ENCODE peak calls at places on chromosomes 2 and 18, in six cellular contexts. L is GM12878, Z is IMR-90, C is HEK293T, G is HepG2, F is A549. S is an unnamed sample.

GRCh38 chr2:109494351-109494750 is 119.4 kb downstream of the SEPTIN10 start:
- DNase-seq in F (no peak), Z (no peak), G (no peak), C (no peak), L (no peak), S (no peak)

GRCh38 chr2:59886758-59887157 is 666.7 kb downstream of the BCL11A start:
- DNase-seq in C (no peak), F (no peak), Z (no peak), G (no peak), L (no peak), S (no peak)

GRCh38 chr2:198700330-198700729 is 757.4 kb downstream of the SATB2 start:
- DNase-seq in C (no peak), Z (no peak), G (no peak), L (no peak), F (no peak), S (no peak)

GRCh38 chr18:28208268-28208667 is 31.3 kb upstream of the CDH2 start:
- DNase-seq in F (no peak), C (no peak), G (no peak), L (no peak), Z (no peak), S (no peak)

GRCh38 chr2:235611337-235611736 is 117.5 kb downstream of the AGAP1 start:
- DNase-seq in Z (no peak), G (no peak), C (no peak), L (no peak), F (no peak), S (no peak)

GRCh38 chr2:65045651-65046050 is 10.6 kb upstream of the CEP68 start:
- DNase-seq in C (no peak), Z (peak), L (no peak), G (no peak), F (no peak), S (no peak)

GRCh38 chr2:186883666-186884065 is 34.7 kb upstream of the ZSWIM2 start:
- DNase-seq in L (no peak), G (no peak), F (no peak), C (no peak), Z (no peak), S (no peak)

GRCh38 chr2:126288362-126288761 is 367.6 kb upstream of the GYPC start:
- DNase-seq in L (no peak), F (no peak), G (no peak), C (no peak), Z (no peak), S (no peak)

GRCh38 chr2:18516112-18516511 is 44.3 kb downstream of the RDH14 start:
- DNase-seq in L (no peak), Z (peak), C (no peak), G (no peak), F (no peak), S (no peak)

GRCh38 chr2:145016711-145017110 is 496.8 kb upstream of the ZEB2 start:
- DNase-seq in C (no peak), Z (no peak), L (no peak), F (no peak), G (no peak), S (no peak)

GRCh38 chr2:15260813-15261212 is 300.3 kb downstream of the NBAS start:
- DNase-seq in L (no peak), C (no peak), F (no peak), Z (no peak), G (no peak), S (no peak)

GRCh38 chr2:24855022-24855622 is 61.9 kb downstream of the CENPO start:
- DNase-seq in G (no peak), L (no peak), Z (no peak), C (no peak), F (no peak), S (no peak)

GRCh38 chr2:39138837-39139211 is 18.0 kb upstream of the SOS1 start:
- DNase-seq in F (no peak), L (no peak), C (no peak), G (peak), Z (no peak), S (no peak)

GRCh38 chr18:2881490-2882195 is 34.8 kb downstream of the EMILIN2 start:
- DNase-seq in C (no peak), F (no peak), G (no peak), L (no peak), Z (peak), S (no peak)

GRCh38 chr2:71067567-71068217 is 756 bp upstream of the NAGK start:
- DNase-seq in L (no peak), C (peak), G (no peak), Z (no peak), F (no peak), S (no peak)

GRCh38 chr2:222859786-222860726 is 780 bp upstream of the ACSL3 start:
- DNase-seq in Z (peak), G (peak), F (peak), L (no peak), C (peak), S (no peak)

GRCh38 chr18:63683152-63683551 is 19.6 kb upstream of the SERPINB11 start:
- DNase-seq in L (no peak), C (no peak), F (peak), Z (peak), G (no peak), S (no peak)

GRCh38 chr18:47558110-47558750 is 306.8 kb upstream of the SKOR2 start:
- DNase-seq in Z (no peak), F (no peak), L (peak), C (no peak), G (no peak), S (no peak)

GRCh38 chr2:25481381-25482310 is 139.9 kb upstream of the DNMT3A start:
- DNase-seq in L (no peak), F (no peak), G (no peak), C (no peak), Z (peak), S (no peak)

GRCh38 chr2:8193686-8194615 is 487.9 kb upstream of the ID2 start:
- DNase-seq in L (no peak), G (no peak), F (no peak), C (no peak), Z (no peak), S (no peak)

GRCh38 chr2:219644801-219645480 is 17.5 kb downstream of the SLC4A3 start:
- DNase-seq in Z (no peak), F (no peak), L (no peak), C (no peak), G (no peak), S (no peak)

GRCh38 chr2:135124924-135125886 is 73.1 kb downstream of the RAB3GAP1 start:
- DNase-seq in C (no peak), L (no peak), G (no peak), Z (peak), F (peak), S (no peak)

GRCh38 chr2:121625953-121626352 is 23.3 kb downstream of the CLASP1 start:
- DNase-seq in C (no peak), G (no peak), Z (no peak), F (no peak), L (no peak), S (no peak)

GRCh38 chr2:184783576-184783975 is 185.2 kb downstream of the ZNF804A start:
- DNase-seq in G (no peak), L (no peak), C (no peak), F (no peak), Z (no peak), S (no peak)

GRCh38 chr2:201883559-201883958 is 77.2 kb downstream of the CDK15 start:
- DNase-seq in C (no peak), L (no peak), G (no peak), Z (no peak), F (no peak), S (no peak)

GRCh38 chr18:26919656-26920055 is 54.1 kb upstream of the AQP4 start:
- DNase-seq in F (peak), Z (no peak), C (no peak), G (no peak), L (no peak), S (no peak)

GRCh38 chr2:54755641-54756326 is 32.3 kb downstream of the EML6 start:
- DNase-seq in C (no peak), Z (no peak), F (no peak), G (no peak), L (peak), S (no peak)

GRCh38 chr18:56538756-56539155 is 99.6 kb downstream of the TXNL1 start:
- DNase-seq in F (no peak), G (no peak), L (no peak), C (no peak), Z (peak), S (no peak)

GRCh38 chr2:203052539-203052938 is 37.9 kb downstream of the NBEAL1 start:
- DNase-seq in L (no peak), G (no peak), F (no peak), C (no peak), Z (no peak), S (no peak)

GRCh38 chr2:26268184-26268583 is 23.4 kb downstream of the HADHB start:
- DNase-seq in F (no peak), G (no peak), L (no peak), Z (peak), C (no peak), S (no peak)

GRCh38 chr2:238640486-238640885 is 207.4 kb upstream of the TWIST2 start:
- DNase-seq in G (no peak), C (no peak), F (no peak), L (no peak), Z (no peak), S (no peak)

GRCh38 chr2:235050992-235051351 is 99.2 kb downstream of the SH3BP4 start:
- DNase-seq in Z (peak), G (peak), F (peak), L (no peak), C (peak), S (peak)

GRCh38 chr18:2281523-2282199 is 289.6 kb downstream of the METTL4 start:
- DNase-seq in L (no peak), F (no peak), G (no peak), Z (no peak), C (no peak), S (no peak)

GRCh38 chr2:153043385-153043784 is 325.0 kb downstream of the ARL6IP6 start:
- DNase-seq in G (no peak), C (no peak), Z (no peak), F (no peak), L (no peak), S (no peak)

GRCh38 chr2:217286833-217287232 is 427.0 kb upstream of the TNP1 start:
- DNase-seq in F (no peak), C (no peak), Z (peak), L (no peak), G (no peak), S (no peak)

GRCh38 chr2:172698041-172698863 is 37.4 kb upstream of the RAPGEF4 start:
- DNase-seq in G (no peak), F (peak), L (peak), Z (peak), C (peak), S (peak)

GRCh38 chr18:70420151-70420898 is 131.5 kb downstream of the SOCS6 start:
- DNase-seq in L (no peak), C (no peak), Z (peak), G (peak), F (peak), S (no peak)

GRCh38 chr18:13611058-13611615 is 115.2 kb downstream of the FAM210A start:
- DNase-seq in L (no peak), G (no peak), F (no peak), C (no peak), Z (peak), S (no peak)

GRCh38 chr2:59296279-59296678 is 1055.2 kb upstream of the FANCL start:
- DNase-seq in L (no peak), F (no peak), G (peak), Z (no peak), C (no peak), S (no peak)

GRCh38 chr2:132670104-132670960 is at the start of gene LYPD1:
- DNase-seq in G (no peak), F (peak), Z (no peak), L (no peak), C (peak), S (no peak)

GRCh38 chr2:150860301-150860700 is 372.8 kb upstream of the RND3 start:
- DNase-seq in C (no peak), Z (no peak), L (no peak), G (no peak), F (no peak), S (no peak)

GRCh38 chr2:150856596-150857281 is 369.3 kb upstream of the RND3 start:
- DNase-seq in G (no peak), F (no peak), C (no peak), L (no peak), Z (peak), S (no peak)

GRCh38 chr2:150859872-150860271 is 372.4 kb upstream of the RND3 start:
- DNase-seq in Z (no peak), C (no peak), F (no peak), L (no peak), G (no peak), S (no peak)

GRCh38 chr2:150863691-150864090 is 376.2 kb upstream of the RND3 start:
- DNase-seq in Z (no peak), G (no peak), F (no peak), L (no peak), C (no peak), S (no peak)

DNA sequence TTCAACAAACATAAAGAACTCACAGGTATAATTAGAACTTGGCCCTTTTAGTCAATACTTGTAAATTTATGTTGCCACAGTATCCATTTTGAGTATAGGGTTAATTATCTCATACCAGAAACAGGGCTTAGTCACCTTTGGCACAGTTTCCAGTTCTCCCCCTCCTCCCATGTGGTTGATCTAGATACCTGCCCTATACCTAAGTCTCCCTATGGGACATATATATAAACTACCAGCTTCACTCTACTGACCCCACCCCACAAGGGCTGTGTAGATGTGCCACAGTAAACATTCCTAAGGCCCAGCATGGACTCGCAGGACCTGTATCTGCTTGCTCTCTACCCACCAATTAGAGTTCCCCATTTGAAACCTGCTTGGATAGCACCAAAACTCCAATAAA is 371.7 kb upstream of the RND3 start:
- DNase-seq in Z (no peak), L (no peak), G (no peak), C (no peak), F (no peak), S (no peak)
- TF ChIP-seq BHLHE40 in Z (no peak), L (no peak), G (no peak), C (no peak), F (no peak), S (no peak)

GRCh38 chr2:23689891-23690290 is 237.0 kb downstream of the ATAD2B start:
- DNase-seq in L (no peak), C (no peak), G (no peak), Z (no peak), F (no peak), S (no peak)
- TF ChIP-seq BHLHE40 in L (no peak), C (no peak), G (no peak), Z (no peak), F (no peak), S (no peak)

DNA sequence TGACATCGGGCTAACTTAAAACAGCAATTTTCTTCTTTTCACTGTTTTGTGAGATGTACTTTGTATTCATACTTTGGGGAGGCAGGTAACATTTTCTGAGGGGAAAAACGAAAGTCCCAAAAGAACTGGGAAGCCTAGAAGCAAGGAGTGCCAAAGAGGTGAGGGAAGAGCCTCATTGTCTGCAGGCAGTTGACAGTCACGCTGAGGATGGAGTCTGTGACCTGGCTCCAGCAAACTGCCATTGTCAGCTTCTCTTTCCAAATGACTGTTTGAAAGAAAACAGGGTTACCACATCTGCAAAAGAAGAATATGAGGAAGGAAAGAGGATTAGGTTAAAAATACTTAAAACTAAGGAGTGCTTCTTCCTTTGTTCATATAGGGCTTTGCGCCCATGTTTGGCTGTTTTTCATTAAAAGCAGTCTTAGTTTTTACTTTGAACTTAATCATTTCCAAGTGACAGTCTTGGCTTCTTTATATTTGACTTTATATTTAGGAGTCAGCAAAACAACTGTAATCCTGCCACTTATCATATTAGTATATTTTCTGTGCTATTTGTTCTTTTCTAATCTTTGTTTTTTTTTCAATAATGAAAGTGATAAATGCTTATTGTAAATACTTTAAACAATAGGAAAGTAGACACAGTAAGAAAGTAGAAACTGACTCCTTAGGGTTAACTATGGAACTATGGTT is 35.0 kb downstream of the CERS6 start:
- DNase-seq in C (no peak), G (no peak), Z (no peak), L (no peak), F (no peak), S (no peak)
- TF ChIP-seq BHLHE40 in C (no peak), G (no peak), Z (no peak), L (no peak), F (no peak), S (no peak)

GRCh38 chr2:223993634-223994232 is 36.5 kb downstream of the MRPL44 start:
- DNase-seq in L (no peak), F (peak), C (peak), Z (peak), G (peak), S (peak)

GRCh38 chr2:223994562-223995162 is 37.4 kb downstream of the MRPL44 start:
- DNase-seq in C (no peak), F (no peak), G (no peak), Z (no peak), L (no peak), S (no peak)

GRCh38 chr2:223989860-223990237 is 32.6 kb downstream of the MRPL44 start:
- DNase-seq in G (peak), F (no peak), Z (no peak), C (no peak), L (no peak), S (no peak)

GRCh38 chr2:223991611-223992010 is 34.3 kb downstream of the MRPL44 start:
- DNase-seq in C (no peak), F (no peak), Z (no peak), G (no peak), L (no peak), S (no peak)

DNA sequence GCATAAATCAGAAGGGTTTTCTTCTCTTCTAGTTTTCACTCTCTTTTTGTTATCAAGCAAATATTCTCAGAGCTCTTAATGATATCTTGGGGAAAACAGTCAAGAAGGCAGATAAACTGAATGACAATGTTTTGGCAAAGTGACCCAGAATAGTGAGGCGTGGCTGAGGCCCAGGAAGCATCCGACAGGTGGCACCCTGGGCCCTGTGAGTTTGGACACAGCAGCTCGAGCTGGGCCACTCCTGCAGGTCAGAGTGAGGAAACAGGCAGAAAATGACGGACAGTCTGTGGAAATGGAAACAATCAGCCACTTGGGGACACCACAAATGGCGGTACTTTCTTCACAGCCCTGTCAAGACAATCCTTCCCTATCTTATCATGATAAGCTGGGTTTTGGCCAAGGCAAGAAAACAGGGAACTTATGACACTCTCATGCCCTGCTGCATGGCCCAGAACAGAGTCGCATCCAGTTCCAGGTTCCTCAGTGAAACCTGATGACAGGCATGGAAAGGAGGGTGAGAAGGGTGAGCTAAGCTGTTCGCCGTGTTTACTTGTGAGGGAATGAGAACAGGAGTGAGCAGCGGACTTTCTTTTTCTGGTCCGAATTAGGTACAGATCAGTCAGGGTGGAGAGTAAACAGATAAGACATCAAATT is 32.1 kb downstream of the MRPL44 start:
- DNase-seq in C (no peak), F (peak), G (peak), Z (no peak), L (no peak), S (peak)
- TF ChIP-seq BHLHE40 in C (no peak), F (no peak), G (no peak), Z (no peak), L (no peak), S (no peak)

GRCh38 chr2:96801464-96802280 is 14.4 kb upstream of the CNNM3 start:
- DNase-seq in L (no peak), G (no peak), F (no peak), Z (no peak), C (no peak), S (no peak)

GRCh38 chr2:96798733-96799622 is 17.1 kb upstream of the CNNM3 start:
- DNase-seq in G (no peak), C (no peak), F (no peak), L (no peak), Z (no peak), S (no peak)

GRCh38 chr2:96800061-96800761 is 15.9 kb upstream of the CNNM3 start:
- DNase-seq in F (no peak), L (no peak), C (no peak), G (no peak), Z (no peak), S (no peak)

GRCh38 chr2:96800762-96801463 is 15.2 kb upstream of the CNNM3 start:
- DNase-seq in F (peak), L (no peak), Z (peak), G (peak), C (peak), S (peak)

DNA sequence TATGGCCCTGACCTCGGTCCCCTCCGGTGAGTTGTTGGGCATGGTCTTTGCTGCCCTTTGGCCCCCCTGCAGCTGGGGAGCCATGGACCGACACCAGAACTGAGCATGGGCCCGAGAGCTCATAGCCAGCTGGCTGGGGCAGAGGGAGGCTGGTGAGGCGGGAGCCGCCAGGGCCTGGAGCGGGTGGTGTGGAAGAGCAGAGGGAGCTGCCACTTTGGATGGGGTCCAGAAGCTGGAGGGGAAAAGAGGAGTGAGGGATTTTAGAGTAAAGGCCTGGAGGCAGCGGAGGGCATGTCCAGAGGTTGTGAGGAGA is 16.5 kb upstream of the CNNM3 start:
- DNase-seq in C (no peak), L (no peak), F (no peak), Z (no peak), G (no peak), S (no peak)
- TF ChIP-seq BHLHE40 in C (no peak), L (no peak), F (no peak), Z (no peak), G (no peak), S (no peak)

DNA sequence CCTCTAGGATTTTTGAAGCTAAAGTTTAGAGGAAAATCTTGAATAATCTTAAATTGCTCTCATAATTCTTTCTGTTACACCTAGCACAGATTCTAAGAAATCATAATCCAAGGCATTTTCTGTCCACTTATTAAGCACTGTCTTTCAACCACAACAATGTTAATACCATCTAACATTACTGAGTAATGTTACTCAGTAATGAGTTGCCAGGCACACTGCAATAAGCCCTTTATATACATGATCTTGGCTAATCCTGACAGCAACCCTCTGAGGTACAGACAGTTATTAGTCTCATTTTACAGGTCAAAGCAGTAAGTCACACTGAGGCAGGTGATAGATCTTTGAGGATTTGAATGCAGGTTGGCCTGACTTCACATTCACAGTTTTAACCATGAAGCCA is 291.9 kb downstream of the ALK start:
- DNase-seq in L (no peak), F (no peak), C (no peak), G (no peak), Z (no peak), S (no peak)
- TF ChIP-seq BHLHE40 in L (no peak), F (no peak), C (no peak), G (no peak), Z (no peak), S (no peak)

S was measured in K562.